ENCODE peak calls at places on chromosomes 2 and 18, in six cellular contexts. J, P, U, N, T and B are unnamed samples.
A peak's percentile ranks its signal among the peaks of the same experiment; 100 is the strongest.

GRCh38 chr18:44579028-44579692 is 101.5 kb upstream of the SETBP1 start:
- DNase-seq in P (peak; percentile 63), U (no peak), J (no peak), T (no peak), N (peak; percentile 12), B (no peak)

GRCh38 chr18:10065296-10065695 is 151.5 kb downstream of the VAPA start:
- DNase-seq in N (no peak), J (no peak), P (no peak), T (no peak), U (no peak), B (no peak)

GRCh38 chr2:3626118-3626816 is 31.4 kb downstream of the COLEC11 start:
- DNase-seq in N (no peak), J (peak; percentile 43), T (peak; percentile 36), U (no peak), P (peak; percentile 74), B (no peak)

GRCh38 chr2:84526562-84526961 is 10.3 kb downstream of the DNAH6 start:
- DNase-seq in J (no peak), T (no peak), U (no peak), P (peak; percentile 23), N (no peak), B (no peak)

GRCh38 chr2:75517562-75518230 is 43.0 kb downstream of the EVA1A start:
- DNase-seq in U (no peak), N (no peak), P (no peak), T (no peak), J (no peak), B (no peak)

GRCh38 chr2:33342171-33342570 is 134.3 kb upstream of the RASGRP3 start:
- DNase-seq in T (no peak), U (no peak), N (no peak), P (no peak), J (no peak), B (no peak)

GRCh38 chr2:178005756-178006155 is 66.8 kb downstream of the PDE11A start:
- DNase-seq in N (no peak), J (no peak), U (no peak), P (peak; percentile 40), T (no peak), B (no peak)

GRCh38 chr2:118013221-118013723 is 598 bp downstream of the CCDC93 start:
- DNase-seq in P (no peak), U (peak; percentile 19), T (peak; percentile 60), N (peak; percentile 59), J (peak; percentile 80), B (peak; percentile 78)

GRCh38 chr2:242038166-242038927 is 168.8 kb downstream of the RTP5 start:
- DNase-seq in N (no peak), U (no peak), P (no peak), J (no peak), T (no peak), B (peak; percentile 49)

GRCh38 chr2:157743051-157743450 is 114.4 kb upstream of the ACVR1C start:
- DNase-seq in J (no peak), U (no peak), P (no peak), N (no peak), T (no peak), B (no peak)

GRCh38 chr2:201707753-201708152 is 9.3 kb upstream of the MPP4 start:
- DNase-seq in T (no peak), P (peak; percentile 66), J (no peak), N (no peak), U (no peak), B (no peak)

GRCh38 chr18:48806551-48807261 is 144.1 kb downstream of the SMAD7 start:
- DNase-seq in J (peak; percentile 78), T (peak; percentile 64), P (no peak), U (peak; percentile 13), N (peak; percentile 17), B (no peak)

GRCh38 chr2:207258191-207258991 is 92.6 kb upstream of the KLF7 start:
- DNase-seq in U (peak; percentile 82), P (peak; percentile 100), T (peak; percentile 84), N (no peak), J (peak; percentile 87), B (peak; percentile 58)

GRCh38 chr2:148552675-148553331 is 91.7 kb upstream of the EPC2 start:
- DNase-seq in N (no peak), P (peak; percentile 22), T (no peak), J (no peak), U (no peak), B (no peak)

GRCh38 chr2:237254369-237254861 is 159.5 kb downstream of the COL6A3 start:
- DNase-seq in J (no peak), U (no peak), T (no peak), N (no peak), P (peak; percentile 75), B (no peak)

GRCh38 chr2:10525573-10526265 is 77.6 kb upstream of the ODC1 start:
- DNase-seq in T (no peak), P (no peak), U (no peak), J (no peak), N (no peak), B (no peak)

GRCh38 chr2:43676322-43677050 is at the start of gene C1GALT1C1L:
- DNase-seq in N (peak; percentile 62), P (peak; percentile 66), U (peak; percentile 82), T (peak; percentile 69), J (peak; percentile 89), B (peak; percentile 56)

GRCh38 chr18:70113511-70113910 is 92.0 kb downstream of the RTTN start:
- DNase-seq in J (no peak), U (no peak), T (no peak), N (no peak), P (no peak), B (no peak)

GRCh38 chr2:172735646-172736418 is at the start of gene RAPGEF4:
- DNase-seq in N (peak; percentile 14), P (no peak), T (no peak), U (no peak), J (no peak), B (no peak)

GRCh38 chr2:219001577-219002394 is 8.6 kb upstream of the CRYBA2 start:
- DNase-seq in U (no peak), J (no peak), T (no peak), N (peak; percentile 65), P (no peak), B (no peak)

GRCh38 chr2:32960238-32960637 is 13.5 kb downstream of the LTBP1 start:
- DNase-seq in U (no peak), J (no peak), T (no peak), N (no peak), P (no peak), B (no peak)

GRCh38 chr18:35691625-35692024 is 110.1 kb downstream of the GALNT1 start:
- DNase-seq in J (no peak), U (no peak), N (no peak), P (no peak), T (no peak), B (no peak)

GRCh38 chr2:43592443-43592842 is 3.4 kb downstream of the THADA start:
- DNase-seq in T (no peak), P (no peak), U (no peak), J (no peak), N (no peak), B (no peak)

GRCh38 chr18:26928669-26929313 is 63.3 kb upstream of the AQP4 start:
- DNase-seq in U (no peak), T (no peak), P (no peak), J (no peak), N (no peak), B (no peak)

GRCh38 chr18:23857756-23858155 is 156.8 kb upstream of the TTC39C start:
- DNase-seq in T (no peak), P (peak; percentile 82), J (no peak), N (no peak), U (no peak), B (no peak)

GRCh38 chr18:26515643-26516495 is 32.5 kb downstream of the KCTD1 start:
- DNase-seq in P (no peak), U (no peak), T (no peak), N (no peak), J (no peak), B (no peak)

GRCh38 chr2:171325886-171326585 is 107.8 kb downstream of the METTL8 start:
- DNase-seq in J (no peak), U (no peak), T (no peak), N (no peak), P (no peak), B (no peak)

GRCh38 chr2:171334946-171335345 is 98.8 kb downstream of the METTL8 start:
- DNase-seq in P (no peak), T (no peak), U (no peak), J (no peak), N (no peak), B (no peak)

GRCh38 chr2:171334171-171334570 is 99.6 kb downstream of the METTL8 start:
- DNase-seq in N (no peak), U (no peak), J (no peak), P (no peak), T (no peak), B (no peak)

GRCh38 chr2:171327043-171327496 is 106.7 kb downstream of the METTL8 start:
- DNase-seq in U (no peak), N (no peak), T (no peak), J (no peak), P (peak; percentile 38), B (no peak)

GRCh38 chr2:171330155-171330956 is 103.4 kb downstream of the METTL8 start:
- DNase-seq in N (no peak), P (no peak), J (no peak), T (no peak), U (no peak), B (no peak)
- H3K4me3 ChIP-seq in N (no peak overlapping the region), P (no peak overlapping the region), J (no peak overlapping the region), T (no peak overlapping the region), U (no peak overlapping the region), B (no peak overlapping the region)

GRCh38 chr2:191470306-191470705 is 207.6 kb upstream of the NABP1 start:
- DNase-seq in T (no peak), P (no peak), U (no peak), J (no peak), N (no peak), B (no peak)

GRCh38 chr2:191462370-191462769 is 215.6 kb upstream of the NABP1 start:
- DNase-seq in J (no peak), P (no peak), N (no peak), T (no peak), U (no peak), B (no peak)

GRCh38 chr2:191463790-191464189 is 214.1 kb upstream of the NABP1 start:
- DNase-seq in T (no peak), U (no peak), P (no peak), J (no peak), N (no peak), B (no peak)

GRCh38 chr2:191467113-191467512 is 210.8 kb upstream of the NABP1 start:
- DNase-seq in J (no peak), U (no peak), N (no peak), P (no peak), T (no peak), B (no peak)
- H3K4me1 ChIP-seq in J (no peaks in the 10 kb centered on the region), U (no peaks in the 10 kb centered on the region), N (no peaks in the 10 kb centered on the region), P (no peaks in the 10 kb centered on the region), T (peaks cover 10% of the 10 kb centered on the region), B (no peaks in the 10 kb centered on the region)

GRCh38 chr2:160063266-160063665 is 851 bp upstream of the PLA2R1 start:
- DNase-seq in N (no peak), U (no peak), T (no peak), P (no peak), J (no peak), B (no peak)
- H3K4me3 ChIP-seq in N (no peak overlapping the region), U (peak overlapping the region; percentile 85), T (no peak overlapping the region), P (no peak overlapping the region), J (peak overlapping the region; percentile 87), B (peak overlapping the region; percentile 72)

DNA sequence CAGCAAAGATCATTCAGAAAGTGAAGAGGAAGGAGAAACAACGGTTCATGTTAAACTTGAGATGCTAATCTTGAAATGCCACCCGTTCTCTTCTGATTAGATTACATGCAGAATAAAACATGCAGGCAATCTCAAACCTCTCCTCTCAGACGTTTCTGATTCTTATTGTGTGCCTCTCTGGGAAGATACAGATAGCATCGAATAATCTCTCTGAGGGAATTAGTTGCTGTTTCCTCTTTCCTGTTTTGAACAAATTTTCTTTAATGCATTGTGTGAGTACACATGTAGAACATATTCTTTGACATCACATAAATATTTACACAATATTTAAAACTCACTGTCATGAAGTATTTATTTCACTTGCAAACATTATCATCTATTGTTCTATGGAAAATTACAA is 313.5 kb downstream of the PRKCE start:
- DNase-seq in T (no peak), P (no peak), U (no peak), N (no peak), J (no peak), B (no peak)
- H3K4me1 ChIP-seq in T (peaks cover 35% of the 10 kb centered on the region), P (peaks cover 21% of the 10 kb centered on the region), U (peaks cover 9% of the 10 kb centered on the region), N (no peaks in the 10 kb centered on the region), J (peaks cover 4% of the 10 kb centered on the region), B (peaks cover 10% of the 10 kb centered on the region)